ENCODE peak calls at places on chromosomes 3 and 15, in four cellular contexts. T is astrocyte of the spinal cord, N is kidney, X is cardiac muscle cell. U is an unnamed sample.

GRCh38 chr15:78127882-78128281 is 3.4 kb downstream of the CIB2 start:
- DNase-seq in T (no peak), X (no peak), N (no peak), U (no peak)

GRCh38 chr15:34049096-34049495 is 10.1 kb upstream of the AVEN start:
- DNase-seq in N (no peak), T (peak), X (no peak), U (no peak)

GRCh38 chr3:38067508-38068233 is 28.7 kb downstream of the DLEC1 start:
- DNase-seq in T (no peak), X (no peak), N (no peak), U (no peak)

GRCh38 chr15:90819390-90819789 is 49.0 kb upstream of the FURIN start:
- DNase-seq in N (no peak), X (no peak), T (no peak), U (peak)

GRCh38 chr3:31422237-31422636 is 110.5 kb upstream of the STT3B start:
- DNase-seq in N (no peak), X (no peak), T (no peak), U (no peak)

GRCh38 chr3:65107174-65107573 is 419.4 kb upstream of the ADAMTS9 start:
- DNase-seq in X (no peak), N (no peak), T (no peak), U (no peak)

GRCh38 chr3:129965937-129966336 is 8.6 kb upstream of the TRH start:
- DNase-seq in N (no peak), X (no peak), T (no peak), U (no peak)

GRCh38 chr3:62229908-62230307 is 143.4 kb downstream of the FEZF2 start:
- DNase-seq in T (peak), X (no peak), N (no peak), U (peak)

GRCh38 chr15:47339800-47340575 is 377.3 kb upstream of the SEMA6D start:
- DNase-seq in N (no peak), X (peak), T (no peak), U (no peak)

GRCh38 chr15:52232327-52232726 is 41.1 kb upstream of the GNB5 start:
- DNase-seq in X (no peak), T (no peak), N (no peak), U (no peak)

GRCh38 chr3:143775401-143775970 is 72.8 kb downstream of the SLC9A9 start:
- DNase-seq in X (peak), T (peak), N (no peak), U (peak)

GRCh38 chr3:113638910-113639309 is 57.5 kb downstream of the USF3 start:
- DNase-seq in T (no peak), X (no peak), N (no peak), U (no peak)

GRCh38 chr3:32076566-32076965 is 29.9 kb upstream of the GPD1L start:
- DNase-seq in T (peak), X (no peak), N (no peak), U (no peak)

GRCh38 chr15:51077565-51078153 is 17.0 kb downstream of the TNFAIP8L3 start:
- DNase-seq in X (peak), T (peak), N (peak), U (peak)

GRCh38 chr3:46892285-46893145 is 15.0 kb downstream of the PTH1R start:
- DNase-seq in X (peak), N (peak), T (peak), U (peak)

GRCh38 chr3:85838921-85839320 is 880.1 kb downstream of the CADM2 start:
- DNase-seq in N (no peak), T (no peak), X (no peak), U (no peak)

GRCh38 chr15:70308011-70308761 is 210.5 kb upstream of the TLE3 start:
- DNase-seq in T (peak), N (no peak), X (no peak), U (no peak)

GRCh38 chr3:105806361-105806760 is 62.5 kb downstream of the CBLB start:
- DNase-seq in T (peak), X (no peak), N (no peak), U (no peak)

GRCh38 chr3:44026224-44026865 is 215.3 kb upstream of the TOPAZ1 start:
- DNase-seq in T (no peak), N (no peak), X (no peak), U (no peak)

GRCh38 chr15:57283774-57284508 is 92.4 kb upstream of the CGNL1 start:
- DNase-seq in T (no peak), X (no peak), N (no peak), U (no peak)

GRCh38 chr3:114645392-114645791 is 351.6 kb downstream of the TIGIT start:
- DNase-seq in X (no peak), T (peak), N (no peak), U (no peak)

GRCh38 chr3:14141602-14142315 is 16.9 kb downstream of the TMEM43 start:
- DNase-seq in N (peak), T (no peak), X (peak), U (no peak)

GRCh38 chr3:66317750-66318366 is 97.1 kb downstream of the SLC25A26 start:
- DNase-seq in T (no peak), N (peak), X (no peak), U (no peak)

GRCh38 chr3:62051506-62051905 is 321.8 kb downstream of the FEZF2 start:
- DNase-seq in X (peak), N (no peak), T (peak), U (peak)

GRCh38 chr3:141076821-141077571 is 25.8 kb downstream of the SPSB4 start:
- DNase-seq in T (peak), X (peak), N (peak), U (peak)

GRCh38 chr3:52531636-52532516 is 1.8 kb downstream of the NT5DC2 start:
- DNase-seq in X (no peak), T (no peak), N (peak), U (peak)
- H3K4me3 ChIP-seq in X (peak), T (peak), N (no peak), U (peak)

GRCh38 chr3:33577173-33577572 is 137.0 kb upstream of the UBP1 start:
- DNase-seq in T (no peak), N (no peak), X (no peak), U (no peak)

GRCh38 chr3:33578325-33579180 is 138.3 kb upstream of the UBP1 start:
- DNase-seq in T (peak), N (no peak), X (no peak), U (peak)

GRCh38 chr3:33579843-33580242 is 138.2 kb downstream of the CLASP2 start:
- DNase-seq in T (no peak), X (peak), N (no peak), U (no peak)

GRCh38 chr3:33579181-33579510 is 138.9 kb downstream of the CLASP2 start:
- DNase-seq in X (no peak), N (no peak), T (no peak), U (no peak)

DNA sequence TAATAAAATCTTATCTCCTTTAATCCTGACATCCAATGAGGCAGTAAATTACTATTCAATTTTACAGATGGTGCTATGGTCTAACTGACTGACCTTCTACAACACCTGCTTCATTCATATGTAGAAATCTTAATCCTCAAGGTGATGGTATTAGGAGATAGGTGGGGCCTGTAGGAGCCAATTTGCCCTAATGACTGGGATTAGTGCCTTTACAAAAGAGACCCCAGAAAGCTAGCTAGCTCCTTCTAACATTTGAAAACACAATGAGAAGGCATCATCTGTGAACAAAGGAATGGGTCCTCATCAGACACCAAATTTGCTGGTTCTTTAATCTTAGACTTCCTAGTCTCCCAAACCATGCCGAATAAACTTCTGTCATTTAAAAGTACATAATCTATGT is 137.4 kb upstream of the UBP1 start:
- DNase-seq in T (no peak), N (no peak), X (no peak), U (peak)
- H3K4me3 ChIP-seq in T (no peak), N (no peak), X (no peak), U (no peak)

GRCh38 chr3:159548675-159549335 is 439.8 kb upstream of the IL12A start:
- DNase-seq in N (no peak), X (no peak), T (peak), U (no peak)
- H3K4me3 ChIP-seq in N (no peak), X (no peak), T (no peak), U (no peak)

GRCh38 chr15:39511000-39511914 is 69.6 kb upstream of the THBS1 start:
- DNase-seq in X (peak), N (peak), T (peak), U (no peak)
- H3K4me3 ChIP-seq in X (no peak), N (no peak), T (no peak), U (no peak)